ENCODE peak calls at places on chromosomes 1 and 21, in ten cellular contexts. A is foreskin fibroblast; V is nephron progenitor cell; P is cardiac muscle cell; D is CD4-positive, alpha-beta T cell; M is HCT116; K is WTC11; H is natural killer cell; W is thoracic aorta; N is HL-60. E is an unnamed sample.

GRCh38 chr1:227729881-227730629 is 5.0 kb downstream of the JMJD4 start:
- DNase-seq in D (no peak), M (peak), H (no peak), V (peak), N (no peak), K (peak), A (peak), P (peak), W (no peak), E (peak)

GRCh38 chr1:30790850-30791778 is 33.5 kb upstream of the LAPTM5 start:
- DNase-seq in M (no peak), K (no peak), H (no peak), W (no peak), V (no peak), P (no peak), N (no peak), A (no peak), D (no peak), E (peak)

GRCh38 chr1:200130552-200130951 is 103.0 kb downstream of the NR5A2 start:
- DNase-seq in V (no peak), W (no peak), N (no peak), H (no peak), D (no peak), A (no peak), K (no peak), M (no peak), P (no peak), E (no peak)

GRCh38 chr1:235018161-235018560 is 110.5 kb downstream of the TOMM20 start:
- DNase-seq in M (peak), D (no peak), A (peak), K (no peak), P (no peak), N (no peak), W (no peak), V (no peak), H (no peak), E (no peak)

GRCh38 chr1:179105393-179105792 is 23.5 kb downstream of the TOR3A start:
- DNase-seq in H (no peak), W (no peak), N (no peak), A (no peak), M (no peak), K (peak), P (peak), V (no peak), D (no peak), E (no peak)

GRCh38 chr1:147723691-147724323 is 36.6 kb downstream of the GJA5 start:
- DNase-seq in V (peak), P (peak), N (no peak), H (no peak), M (peak), D (peak), K (peak), W (no peak), A (peak), E (no peak)

GRCh38 chr1:238652346-238652968 is 733.9 kb upstream of the CHRM3 start:
- DNase-seq in M (no peak), P (no peak), K (no peak), D (no peak), A (peak), H (no peak), V (no peak), W (no peak), N (no peak), E (no peak)

GRCh38 chr21:20020032-20020431 is 978.2 kb upstream of the NCAM2 start:
- DNase-seq in W (no peak), V (no peak), A (no peak), P (no peak), K (no peak), H (no peak), M (no peak), D (no peak), N (no peak), E (no peak)

GRCh38 chr1:183163311-183163710 is 22.8 kb upstream of the LAMC2 start:
- DNase-seq in W (no peak), K (no peak), P (no peak), D (no peak), A (peak), N (no peak), M (peak), V (no peak), H (no peak), E (no peak)

GRCh38 chr1:245458761-245459174 is 304.0 kb downstream of the KIF26B start:
- DNase-seq in N (peak), V (no peak), H (no peak), A (peak), P (no peak), D (no peak), K (no peak), M (no peak), W (no peak), E (no peak)

GRCh38 chr21:21002137-21002536 is 3.9 kb downstream of the NCAM2 start:
- DNase-seq in K (no peak), A (no peak), P (no peak), W (no peak), N (no peak), M (no peak), D (no peak), H (no peak), V (no peak), E (no peak)

GRCh38 chr1:53123462-53124129 is 18.8 kb downstream of the SLC1A7 start:
- DNase-seq in P (no peak), W (no peak), A (peak), D (no peak), N (no peak), K (no peak), M (no peak), V (no peak), H (no peak), E (no peak)

GRCh38 chr1:111214884-111215283 is 12.6 kb upstream of the CHI3L2 start:
- DNase-seq in P (no peak), K (no peak), V (no peak), N (no peak), M (no peak), A (no peak), W (no peak), H (no peak), D (peak), E (no peak)

GRCh38 chr1:1109743-1110142 is 6.1 kb downstream of the C1orf159 start:
- DNase-seq in D (no peak), H (no peak), A (no peak), P (no peak), V (no peak), K (no peak), W (no peak), N (no peak), M (no peak), E (no peak)

GRCh38 chr1:164472841-164473240 is 86.1 kb upstream of the PBX1 start:
- DNase-seq in K (no peak), W (no peak), P (no peak), D (no peak), N (no peak), A (no peak), V (no peak), M (no peak), H (no peak), E (no peak)

GRCh38 chr1:151898519-151898991 is 10.8 kb downstream of the THEM4 start:
- DNase-seq in K (no peak), M (no peak), V (no peak), A (no peak), D (peak), P (no peak), H (no peak), N (no peak), W (no peak), E (no peak)

GRCh38 chr1:207866471-207867135 is 44.3 kb downstream of the CD34 start:
- DNase-seq in N (no peak), A (peak), M (no peak), D (no peak), K (no peak), W (peak), P (no peak), H (no peak), V (no peak), E (no peak)

DNA sequence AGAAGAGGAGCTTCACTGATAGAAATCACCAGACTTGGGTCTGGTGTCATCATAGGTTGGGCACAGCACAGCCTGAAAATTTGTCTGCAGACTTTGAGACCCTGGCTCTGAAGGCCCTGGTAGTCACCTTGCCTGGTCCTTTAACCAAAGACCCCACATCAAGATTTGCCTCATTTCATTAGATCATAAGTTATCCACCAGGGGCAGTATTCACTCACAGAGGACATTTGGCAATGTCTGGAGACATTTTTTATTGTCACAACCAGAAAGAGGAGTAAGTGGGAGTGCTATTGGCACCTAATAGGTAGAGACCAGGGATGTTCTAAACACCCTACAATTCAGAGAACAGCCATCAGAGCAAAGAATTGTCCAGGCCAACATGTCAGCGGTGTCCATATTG is 22.1 kb upstream of the PAX7 start:
- DNase-seq in M (no peak), H (no peak), P (no peak), A (no peak), V (no peak), W (no peak), K (no peak), N (no peak), D (no peak), E (no peak)
- TF ChIP-seq CTCF in M (peak), H (no peak), P (no peak), A (no peak), V (no peak), W (no peak), K (no peak), N (no peak), D (no peak), E (no peak)

GRCh38 chr1:39391741-39392679 is 99.4 kb upstream of the BMP8A start:
- DNase-seq in V (no peak), P (peak), W (no peak), D (no peak), M (no peak), N (no peak), A (peak), K (no peak), H (no peak), E (no peak)

GRCh38 chr1:39392851-39393573 is 98.4 kb upstream of the BMP8A start:
- DNase-seq in N (no peak), W (no peak), V (no peak), D (no peak), H (no peak), M (no peak), P (no peak), K (no peak), A (no peak), E (no peak)

GRCh38 chr1:39386997-39387396 is 104.4 kb upstream of the BMP8A start:
- DNase-seq in M (no peak), H (no peak), K (no peak), D (no peak), P (no peak), A (no peak), V (no peak), N (no peak), W (no peak), E (no peak)

GRCh38 chr1:39385067-39385988 is 106.1 kb upstream of the BMP8A start:
- DNase-seq in V (no peak), P (no peak), H (no peak), K (no peak), D (no peak), N (no peak), A (peak), M (no peak), W (no peak), E (no peak)

GRCh38 chr1:39387452-39387851 is 104.0 kb upstream of the BMP8A start:
- DNase-seq in P (no peak), A (peak), N (no peak), H (no peak), D (no peak), V (no peak), W (no peak), M (peak), K (no peak), E (no peak)
- TF ChIP-seq CTCF in P (peak), A (peak), N (no peak), H (no peak), D (no peak), V (no peak), W (no peak), M (peak), K (no peak), E (no peak)

GRCh38 chr1:4825841-4826450 is 171.5 kb downstream of the AJAP1 start:
- DNase-seq in P (peak), M (no peak), W (no peak), D (no peak), V (peak), H (no peak), K (no peak), N (no peak), A (no peak), E (peak)
- TF ChIP-seq CTCF in P (peak), M (peak), W (no peak), D (no peak), V (peak), H (no peak), K (no peak), N (peak), A (no peak), E (peak)

DNA sequence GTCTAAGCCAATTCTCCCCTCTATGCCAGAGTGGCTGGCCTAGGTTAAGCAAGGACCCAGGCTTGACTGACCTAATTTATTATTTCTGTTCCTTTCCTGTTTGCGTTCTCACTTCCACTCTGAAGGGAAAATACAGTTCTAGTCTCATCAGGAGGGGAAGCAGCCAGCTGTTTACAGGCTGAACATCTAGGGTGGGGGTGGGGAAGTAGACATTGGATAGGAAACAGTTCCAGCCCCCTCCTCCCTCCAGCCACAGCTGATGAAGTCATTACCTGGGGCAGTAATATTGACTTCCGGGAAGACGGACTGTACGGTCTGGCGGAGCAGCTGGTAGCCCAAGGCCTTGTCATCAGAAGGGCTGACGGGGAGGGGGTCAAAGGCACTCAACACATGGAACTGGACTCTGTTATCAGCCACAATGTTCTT is 17.6 kb downstream of the PM20D1 start:
- DNase-seq in A (no peak), P (no peak), W (no peak), V (no peak), M (no peak), K (no peak), N (no peak), D (no peak), H (no peak), E (no peak)
- TF ChIP-seq CTCF in A (no peak), P (no peak), W (no peak), V (no peak), M (no peak), K (no peak), N (no peak), D (no peak), H (no peak), E (no peak)

GRCh38 chr1:38551318-38551717 is 308.3 kb downstream of the RRAGC start:
- DNase-seq in K (no peak), M (no peak), A (no peak), H (no peak), V (no peak), N (no peak), W (no peak), D (no peak), P (no peak), E (no peak)
- TF ChIP-seq CTCF in K (no peak), M (no peak), A (no peak), H (no peak), V (no peak), N (no peak), W (no peak), D (no peak), P (no peak), E (no peak)

E was measured in GM13976.